ENCODE peak calls at places on chromosome 9, in four cellular contexts. A, V, I and C are unnamed samples.

GRCh38 chr9:79567671-79568098 is 4.1 kb upstream of the TLE4 start:
- DNase-seq in V (no peak), I (no peak), A (no peak), C (no peak)

GRCh38 chr9:137385061-137385655 is 37.8 kb downstream of the EXD3 start:
- DNase-seq in V (no peak), A (no peak), I (no peak), C (no peak)

GRCh38 chr9:32394381-32395049 is 10.1 kb downstream of the ACO1 start:
- DNase-seq in I (no peak), V (no peak), A (no peak), C (no peak)

GRCh38 chr9:72363908-72364678 is 915 bp downstream of the ZFAND5 start:
- DNase-seq in A (peak; percentile 41), I (peak; percentile 39), V (peak; percentile 64), C (peak; percentile 62)

GRCh38 chr9:123453058-123453667 is 97.2 kb downstream of the CRB2 start:
- DNase-seq in V (no peak), I (no peak), A (no peak), C (no peak)

GRCh38 chr9:14270358-14271077 is 43.4 kb downstream of the NFIB start:
- DNase-seq in I (no peak), A (no peak), V (peak; percentile 50), C (no peak)

GRCh38 chr9:37979844-37980243 is 75.9 kb upstream of the SLC25A51 start:
- DNase-seq in I (no peak), A (no peak), V (no peak), C (no peak)

GRCh38 chr9:37952731-37953130 is 48.8 kb upstream of the SLC25A51 start:
- DNase-seq in V (no peak), A (no peak), I (no peak), C (no peak)

GRCh38 chr9:119020284-119020683 is 349.0 kb downstream of the BRINP1 start:
- DNase-seq in I (no peak), V (no peak), A (no peak), C (no peak)

GRCh38 chr9:123225374-123225813 is 43.0 kb downstream of the STRBP start:
- DNase-seq in I (peak; percentile 10), V (peak; percentile 49), A (no peak), C (peak; percentile 33)

GRCh38 chr9:5438301-5439162 is 807 bp upstream of the PLGRKT start:
- DNase-seq in A (no peak), I (no peak), V (peak; percentile 18), C (peak; percentile 34)

GRCh38 chr9:8301296-8301695 is 501.7 kb upstream of the DMAC1 start:
- DNase-seq in I (no peak), V (no peak), A (no peak), C (no peak)

GRCh38 chr9:124652203-124652992 is 118.7 kb downstream of the NR6A1 start:
- DNase-seq in V (peak; percentile 52), A (no peak), I (no peak), C (no peak)

GRCh38 chr9:124535846-124536245 is 28.6 kb upstream of the NR5A1 start:
- DNase-seq in V (no peak), A (no peak), I (no peak), C (no peak)

GRCh38 chr9:90915693-90916092 is 114.1 kb downstream of the SYK start:
- DNase-seq in I (peak; percentile 58), A (no peak), V (peak; percentile 46), C (peak; percentile 58)

GRCh38 chr9:76894198-76894597 is 11.7 kb downstream of the PRUNE2 start:
- DNase-seq in A (no peak), I (no peak), V (no peak), C (no peak)
- H3K27ac ChIP-seq in A (no peak overlapping the region), I (no peak overlapping the region), V (no peak overlapping the region), C (peak overlapping the region; percentile 53)

DNA sequence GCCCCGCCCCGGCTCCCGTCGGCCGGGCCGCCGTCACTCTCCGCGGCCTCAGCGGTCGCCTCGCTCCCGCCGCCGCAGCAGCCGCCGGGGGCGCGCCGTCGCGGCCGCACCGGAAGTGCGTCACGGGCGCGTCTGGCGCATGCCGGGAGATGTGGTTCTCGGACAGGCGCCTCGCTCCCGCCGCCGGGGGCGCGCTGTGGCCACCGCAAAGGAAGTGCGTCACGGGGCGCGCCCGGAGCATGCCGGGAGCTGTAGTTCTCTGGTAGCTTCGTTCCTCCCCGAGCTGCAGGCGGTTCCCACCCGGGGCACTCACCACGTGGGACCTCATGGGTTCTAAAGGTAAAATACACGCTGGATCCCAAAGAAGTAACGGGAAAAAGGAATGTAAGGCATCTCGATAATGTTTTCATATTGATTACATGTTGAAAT is at the start of gene UBAC1:
- DNase-seq in V (peak; percentile 97), A (peak; percentile 91), I (peak; percentile 94), C (peak; percentile 97)
- TF ChIP-seq CTCF in V (peak; percentile 6), A (peak; percentile 40), I (no peak), C (no peak)

GRCh38 chr9:134477927-134478326 is 151.7 kb downstream of the RXRA start:
- DNase-seq in I (no peak), V (no peak), A (no peak), C (no peak)
- H3K27ac ChIP-seq in I (no peak overlapping the region), V (no peak overlapping the region), A (no peak overlapping the region), C (no peak overlapping the region)

DNA sequence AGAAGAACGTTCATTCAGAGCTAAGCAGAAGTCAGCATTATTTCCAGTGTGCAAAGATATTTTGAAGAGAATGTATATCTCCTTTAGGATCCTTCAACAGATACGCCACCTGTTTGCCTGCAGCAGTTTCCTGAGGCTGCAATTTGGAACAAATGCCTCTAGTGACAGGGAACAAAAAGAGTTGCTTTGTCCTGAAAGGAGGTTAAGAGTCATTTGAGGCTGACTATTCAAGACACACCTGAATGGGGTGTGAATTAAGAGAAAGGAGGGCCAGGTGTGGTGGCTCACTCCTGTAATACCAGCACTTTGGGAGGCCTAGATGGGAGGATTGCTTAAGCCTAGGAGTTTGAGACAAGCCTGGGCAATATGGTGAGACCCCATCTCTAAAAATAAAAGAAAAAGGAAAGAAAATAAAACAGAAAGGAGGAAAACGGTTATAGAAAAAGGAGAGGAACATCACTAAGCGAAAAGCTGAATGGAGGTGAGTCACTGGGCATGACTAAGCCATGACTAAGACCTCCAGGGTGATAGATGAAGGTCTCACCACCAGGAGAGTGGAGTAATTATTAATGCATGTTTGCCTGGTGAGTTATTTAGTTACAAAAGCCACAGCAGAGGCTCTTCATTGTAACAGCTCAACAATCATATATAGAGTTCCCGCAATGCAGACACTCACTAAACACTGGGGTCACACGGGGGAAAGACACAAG is 255.2 kb upstream of the TNC start:
- DNase-seq in V (peak; percentile 75), A (no peak), I (no peak), C (no peak)
- TF ChIP-seq CTCF in V (no peak), A (no peak), I (no peak), C (no peak)